ENCODE peak calls at places on chromosomes 7 and 10, in six cellular contexts. S, Q, C, E, O and Y are unnamed samples. For H3K9me3, the result is how much of the 10 kb centered on the place peaks cover.

GRCh38 chr7:127893547-127893946 is 137.7 kb downstream of the LRRC4 start:
- DNase-seq in S (no peak), Q (no peak), C (no peak), E (no peak), O (no peak), Y (no peak)

GRCh38 chr10:100562008-100562672 is 26.4 kb downstream of the HIF1AN start:
- DNase-seq in S (peak), Q (peak), C (peak), E (peak), O (peak), Y (peak)

GRCh38 chr7:149569726-149570422 is 72.3 kb upstream of the ZNF746 start:
- DNase-seq in S (no peak), Q (no peak), C (no peak), E (no peak), O (no peak), Y (no peak)

GRCh38 chr10:13822475-13822874 is 235.7 kb downstream of the PRPF18 start:
- DNase-seq in S (no peak), Q (no peak), C (no peak), E (no peak), O (no peak), Y (no peak)

GRCh38 chr7:52270301-52270700 is 765.1 kb upstream of the POM121L12 start:
- DNase-seq in S (no peak), Q (no peak), C (no peak), E (no peak), O (no peak), Y (no peak)

GRCh38 chr10:24417053-24417452 is 208.1 kb downstream of the KIAA1217 start:
- DNase-seq in S (no peak), Q (no peak), C (no peak), E (no peak), O (no peak), Y (no peak)

GRCh38 chr7:149455175-149455950 is 5.5 kb downstream of the ZNF777 start:
- DNase-seq in S (peak), Q (no peak), C (no peak), E (no peak), O (no peak), Y (no peak)

GRCh38 chr7:25326466-25327156 is 98.3 kb upstream of the NPVF start:
- DNase-seq in S (no peak), Q (no peak), C (no peak), E (no peak), O (no peak), Y (no peak)

GRCh38 chr10:116038259-116038658 is 234.7 kb downstream of the GFRA1 start:
- DNase-seq in S (peak), Q (no peak), C (peak), E (peak), O (peak), Y (no peak)

GRCh38 chr10:25142465-25142864 is 32.3 kb upstream of the GPR158 start:
- DNase-seq in S (no peak), Q (no peak), C (no peak), E (no peak), O (peak), Y (no peak)

GRCh38 chr7:136179829-136180721 is 202.9 kb upstream of the MTPN start:
- DNase-seq in S (no peak), Q (no peak), C (no peak), E (no peak), O (no peak), Y (no peak)

GRCh38 chr7:88115258-88116195 is 104.3 kb downstream of the SRI start:
- DNase-seq in S (no peak), Q (no peak), C (no peak), E (no peak), O (peak), Y (no peak)

GRCh38 chr7:148702876-148703670 is 4.4 kb downstream of the CUL1 start:
- DNase-seq in S (no peak), Q (no peak), C (no peak), E (no peak), O (peak), Y (no peak)

GRCh38 chr7:97351488-97351887 is 234.0 kb downstream of the SDHAF3 start:
- DNase-seq in S (no peak), Q (no peak), C (no peak), E (no peak), O (no peak), Y (no peak)

GRCh38 chr10:102593804-102594079 is 50.5 kb upstream of the TRIM8 start:
- DNase-seq in S (no peak), Q (no peak), C (no peak), E (no peak), O (peak), Y (no peak)

GRCh38 chr7:919924-920341 is 34.5 kb downstream of the ADAP1 start:
- DNase-seq in S (peak), Q (no peak), C (peak), E (peak), O (no peak), Y (no peak)

GRCh38 chr10:102644066-102644645 is at the start of gene TRIM8:
- DNase-seq in S (peak), Q (no peak), C (peak), E (peak), O (peak), Y (peak)

GRCh38 chr7:139738101-139738489 is 39.7 kb downstream of the HIPK2 start:
- DNase-seq in S (no peak), Q (no peak), C (no peak), E (no peak), O (peak), Y (no peak)

GRCh38 chr10:49606981-49607535 is 3.1 kb upstream of the SLC18A3 start:
- DNase-seq in S (peak), Q (no peak), C (peak), E (peak), O (peak), Y (peak)

GRCh38 chr10:76301950-76302349 is 870.5 kb downstream of the LRMDA start:
- DNase-seq in S (no peak), Q (no peak), C (no peak), E (no peak), O (no peak), Y (no peak)

GRCh38 chr7:127536426-127537152 is 48.8 kb downstream of the GCC1 start:
- DNase-seq in S (no peak), Q (no peak), C (no peak), E (no peak), O (peak), Y (no peak)

GRCh38 chr7:70259497-70259896 is 661.2 kb downstream of the AUTS2 start:
- DNase-seq in S (no peak), Q (no peak), C (no peak), E (no peak), O (peak), Y (no peak)

GRCh38 chr10:37535459-37536246 is 321.8 kb downstream of the ZNF248 start:
- DNase-seq in S (no peak), Q (no peak), C (no peak), E (no peak), O (peak), Y (no peak)

GRCh38 chr7:21011153-21011552 is 224.5 kb upstream of the SP8 start:
- DNase-seq in S (no peak), Q (peak), C (no peak), E (no peak), O (no peak), Y (no peak)

GRCh38 chr7:5424689-5425506 is 1.3 kb upstream of the TNRC18 start:
- DNase-seq in S (peak), Q (no peak), C (peak), E (peak), O (peak), Y (peak)

GRCh38 chr10:125156739-125157472 is 3.5 kb downstream of the CTBP2 start:
- DNase-seq in S (peak), Q (no peak), C (peak), E (no peak), O (no peak), Y (peak)

DNA sequence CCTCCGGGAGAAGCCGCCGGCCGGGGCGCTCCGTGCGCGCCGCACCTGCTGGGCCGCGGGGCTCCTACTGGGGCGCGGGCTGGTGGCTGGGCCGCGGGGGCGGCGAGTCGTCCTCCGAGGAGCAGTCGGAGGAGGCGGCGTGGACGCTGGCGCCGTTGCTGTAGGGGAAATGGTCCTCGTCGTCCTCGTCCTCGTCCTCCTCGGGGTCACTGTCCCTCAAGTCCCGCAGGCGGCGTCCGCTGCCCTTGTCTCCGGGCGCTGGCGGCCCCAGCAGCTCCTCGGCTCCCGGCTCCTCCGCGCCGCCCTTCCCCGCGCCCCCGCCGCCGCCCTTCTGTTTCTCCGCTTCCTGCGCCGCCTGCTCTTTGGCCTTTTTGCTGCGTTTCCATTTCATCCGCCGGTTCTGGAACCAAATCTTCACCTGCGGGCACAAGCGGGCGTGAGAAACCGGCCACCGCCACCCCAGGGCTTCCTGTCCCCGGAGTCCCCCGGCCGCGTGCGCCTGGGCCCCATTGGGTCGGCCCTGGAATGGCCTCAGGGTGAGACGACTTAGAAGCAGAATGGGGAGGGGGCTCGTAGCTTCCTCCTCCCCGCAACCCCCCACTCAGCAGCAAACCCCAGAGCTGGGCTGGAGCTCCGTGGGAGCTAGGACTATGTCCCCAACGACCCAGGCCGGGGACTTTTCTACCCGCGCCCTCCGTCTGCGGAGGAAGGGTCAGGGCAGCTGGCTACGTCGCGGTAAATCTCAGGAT is 4.8 kb downstream of the MNX1 start:
- DNase-seq in S (no peak), Q (no peak), C (no peak), E (no peak), O (peak), Y (no peak)
- H3K9me3 ChIP-seq in S (under half), Q (under half), C (under half), E (under half), O (under half), Y (under half)

DNA sequence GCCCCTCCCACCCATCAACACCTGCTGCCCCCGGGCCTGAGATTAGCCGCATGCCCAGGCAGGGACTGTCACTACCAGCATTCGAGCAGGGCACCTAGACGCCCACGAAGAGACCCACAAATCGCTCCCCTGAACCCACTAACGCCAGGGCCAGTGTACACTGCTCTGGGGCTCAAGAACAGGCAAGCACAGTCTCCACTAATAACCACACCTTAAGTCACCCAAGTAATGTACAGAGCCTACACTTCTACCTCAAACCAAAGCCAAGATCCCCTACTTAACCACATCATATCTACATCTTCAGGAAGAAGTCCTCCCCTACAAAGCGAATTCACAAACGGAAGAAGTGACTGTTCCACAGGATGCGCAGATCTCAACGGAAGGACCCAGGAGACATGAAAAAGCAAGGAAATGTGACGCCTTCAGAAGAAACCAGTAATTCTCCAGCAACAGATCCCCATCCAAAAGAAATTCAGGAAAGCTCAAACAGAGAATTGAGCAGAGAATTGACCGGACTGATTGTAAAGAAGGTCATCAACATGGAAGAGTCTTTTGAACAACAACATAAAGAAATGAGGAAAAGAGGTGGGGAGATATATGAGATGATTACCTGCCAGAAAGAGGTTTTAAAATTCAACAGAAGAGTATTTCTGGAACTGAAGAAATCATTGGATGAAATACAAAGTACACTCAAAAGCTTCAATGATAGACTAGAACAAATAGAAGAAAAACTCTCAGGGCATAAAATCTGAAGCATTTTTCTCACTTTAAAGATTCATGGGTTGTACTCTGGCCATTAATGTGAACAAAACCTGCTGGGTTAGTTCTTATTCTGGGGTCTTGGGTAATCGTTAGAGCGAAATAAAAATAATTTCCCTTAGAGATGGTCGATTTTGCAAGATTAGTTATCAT is 20.9 kb downstream of the IFT22 start:
- DNase-seq in S (no peak), Q (no peak), C (no peak), E (no peak), O (no peak), Y (no peak)
- H3K4me3 ChIP-seq in S (no peak), Q (no peak), C (no peak), E (no peak), O (no peak), Y (no peak)

GRCh38 chr10:1212571-1213141 is 156.5 kb downstream of the WDR37 start:
- DNase-seq in S (no peak), Q (no peak), C (no peak), E (no peak), O (no peak), Y (peak)
- H3K9me3 ChIP-seq in S (under half), Q (under half), C (under half), E (under half), O (under half), Y (under half)

GRCh38 chr10:87505366-87506113 is 847 bp downstream of the MINPP1 start:
- DNase-seq in S (peak), Q (peak), C (peak), E (peak), O (peak), Y (peak)

GRCh38 chr10:87504667-87505365 is at the start of gene MINPP1:
- DNase-seq in S (peak), Q (peak), C (peak), E (peak), O (peak), Y (peak)

GRCh38 chr10:87507879-87508278 is 3.2 kb downstream of the MINPP1 start:
- DNase-seq in S (no peak), Q (no peak), C (no peak), E (no peak), O (no peak), Y (no peak)

GRCh38 chr10:87504307-87504666 is 406 bp upstream of the MINPP1 start:
- DNase-seq in S (no peak), Q (no peak), C (no peak), E (no peak), O (no peak), Y (no peak)

DNA sequence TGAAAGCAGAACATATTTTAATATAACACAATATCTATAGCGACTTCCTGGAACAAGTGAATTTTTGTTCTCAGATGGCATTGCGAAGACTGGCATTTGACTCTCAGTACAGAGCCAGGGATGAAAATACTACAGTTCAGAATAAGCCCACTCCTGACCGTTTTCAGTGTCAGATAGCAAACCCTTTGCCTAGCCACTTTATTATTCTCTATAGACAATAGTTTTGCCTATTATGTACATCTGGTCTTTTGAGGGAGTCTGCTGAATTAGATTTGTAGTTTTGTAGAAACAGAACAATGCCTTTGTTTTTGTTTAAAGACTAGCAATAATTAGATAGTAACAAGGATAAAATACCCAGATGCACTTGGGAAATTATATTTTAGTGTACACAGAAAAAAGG is 2.3 kb downstream of the MINPP1 start:
- DNase-seq in S (no peak), Q (no peak), C (no peak), E (no peak), O (no peak), Y (no peak)
- H3K4me3 ChIP-seq in S (no peak), Q (no peak), C (no peak), E (no peak), O (peak), Y (no peak)

GRCh38 chr7:157543791-157544190 is 207.0 kb downstream of the DNAJB6 start:
- DNase-seq in S (no peak), Q (no peak), C (no peak), E (no peak), O (no peak), Y (peak)

GRCh38 chr7:157543276-157543675 is 206.5 kb downstream of the DNAJB6 start:
- DNase-seq in S (no peak), Q (no peak), C (no peak), E (no peak), O (no peak), Y (peak)

GRCh38 chr7:157541796-157542668 is 205.2 kb downstream of the DNAJB6 start:
- DNase-seq in S (no peak), Q (no peak), C (no peak), E (no peak), O (no peak), Y (no peak)

GRCh38 chr7:157541295-157541608 is 204.4 kb downstream of the DNAJB6 start:
- DNase-seq in S (no peak), Q (no peak), C (no peak), E (no peak), O (no peak), Y (no peak)

DNA sequence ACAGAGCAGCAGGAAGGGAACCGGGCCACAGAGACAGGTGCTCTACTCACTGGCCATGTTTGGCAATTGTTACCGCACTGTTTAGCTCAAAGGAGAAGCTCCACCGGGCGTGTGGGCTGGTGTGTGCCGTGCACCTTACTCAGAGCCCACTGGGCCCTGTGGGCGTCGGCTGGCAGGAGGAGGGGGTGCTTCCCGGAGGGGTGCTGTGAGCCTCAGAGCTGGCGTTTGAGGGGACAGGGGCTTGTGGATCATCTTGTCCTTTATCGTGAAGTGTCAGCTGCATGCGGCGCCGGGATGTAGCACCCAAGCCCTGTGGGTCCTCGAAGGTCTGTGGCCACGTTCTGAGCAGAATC is 205.8 kb downstream of the DNAJB6 start:
- DNase-seq in S (no peak), Q (no peak), C (no peak), E (no peak), O (no peak), Y (peak)
- H3K9me3 ChIP-seq in S (under half), Q (under half), C (under half), E (under half), O (under half), Y (under half)

GRCh38 chr7:106535234-106536026 is 125.5 kb downstream of the CCDC71L start:
- DNase-seq in S (no peak), Q (no peak), C (no peak), E (no peak), O (peak), Y (no peak)

GRCh38 chr7:106538638-106539037 is 122.3 kb downstream of the CCDC71L start:
- DNase-seq in S (no peak), Q (no peak), C (no peak), E (no peak), O (peak), Y (no peak)

GRCh38 chr7:106537119-106537518 is 123.8 kb downstream of the CCDC71L start:
- DNase-seq in S (no peak), Q (no peak), C (no peak), E (no peak), O (no peak), Y (no peak)

GRCh38 chr7:106536079-106536478 is 124.9 kb downstream of the CCDC71L start:
- DNase-seq in S (no peak), Q (no peak), C (no peak), E (no peak), O (no peak), Y (no peak)

GRCh38 chr7:106534271-106534846 is 126.6 kb downstream of the CCDC71L start:
- DNase-seq in S (no peak), Q (no peak), C (no peak), E (no peak), O (no peak), Y (no peak)
- H3K4me3 ChIP-seq in S (no peak), Q (no peak), C (no peak), E (no peak), O (no peak), Y (no peak)

GRCh38 chr10:112779025-112779765 is 170.9 kb upstream of the TCF7L2 start:
- DNase-seq in S (no peak), Q (no peak), C (no peak), E (no peak), O (no peak), Y (no peak)
- H3K9me3 ChIP-seq in S (under half), Q (under half), C (under half), E (under half), O (under half), Y (under half)